ENCODE peak calls at places on chromosomes 6 and 20, in six cellular contexts. K, Q, C, Y, G and B are unnamed samples. For H3K4me1, the result is how much of the 10 kb centered on the place peaks cover.

GRCh38 chr20:20367681-20368413 is at the start of gene INSM1:
- DNase-seq in G (peak), C (no peak), Y (no peak), Q (no peak), K (no peak), B (no peak)

GRCh38 chr6:27879795-27880194 is 32.4 kb downstream of the OR2B2 start:
- DNase-seq in G (no peak), C (no peak), Q (no peak), Y (no peak), K (no peak), B (no peak)

GRCh38 chr20:6575912-6576391 is 191.5 kb upstream of the BMP2 start:
- DNase-seq in C (no peak), K (no peak), Q (no peak), G (no peak), Y (no peak), B (no peak)

GRCh38 chr6:124517339-124517738 is 444.9 kb upstream of the RNF217 start:
- DNase-seq in C (no peak), Y (no peak), G (peak), Q (no peak), K (no peak), B (no peak)

GRCh38 chr6:17473554-17473953 is 80.2 kb downstream of the CAP2 start:
- DNase-seq in K (no peak), C (no peak), Y (no peak), G (no peak), Q (peak), B (no peak)

GRCh38 chr20:1374246-1374645 is 18.6 kb downstream of the FKBP1A start:
- DNase-seq in Y (no peak), G (no peak), Q (peak), C (no peak), K (no peak), B (peak)

GRCh38 chr20:46327557-46327956 is 19.3 kb upstream of the CDH22 start:
- DNase-seq in Y (no peak), Q (no peak), C (no peak), K (no peak), G (no peak), B (no peak)

GRCh38 chr6:150471276-150471675 is 102.5 kb downstream of the IYD start:
- DNase-seq in Y (no peak), K (no peak), G (no peak), Q (no peak), C (no peak), B (peak)

GRCh38 chr6:11354019-11354418 is 121.6 kb upstream of the NEDD9 start:
- DNase-seq in Q (peak), K (peak), C (peak), G (no peak), Y (peak), B (no peak)

GRCh38 chr20:14337400-14338171 is at the start of gene FLRT3:
- DNase-seq in G (peak), C (no peak), K (peak), Y (peak), Q (peak), B (peak)

GRCh38 chr20:17562804-17563305 is 7.0 kb upstream of the DSTN start:
- DNase-seq in G (no peak), K (peak), Q (no peak), C (no peak), Y (peak), B (no peak)

GRCh38 chr6:125639621-125640020 is 109.8 kb upstream of the HEY2 start:
- DNase-seq in G (no peak), K (no peak), C (no peak), Q (no peak), Y (no peak), B (no peak)

GRCh38 chr6:124029535-124029934 is 225.9 kb downstream of the NKAIN2 start:
- DNase-seq in K (no peak), Q (no peak), G (peak), C (no peak), Y (no peak), B (no peak)

GRCh38 chr20:23661002-23661429 is 23.3 kb upstream of the CST3 start:
- DNase-seq in Y (no peak), C (no peak), G (no peak), K (no peak), Q (no peak), B (peak)

GRCh38 chr6:51528556-51528955 is 558.9 kb downstream of the PKHD1 start:
- DNase-seq in Q (no peak), G (no peak), Y (no peak), K (no peak), C (no peak), B (no peak)

GRCh38 chr20:47789081-47789998 is 4.1 kb upstream of the SULF2 start:
- DNase-seq in G (no peak), Y (no peak), Q (no peak), C (no peak), K (no peak), B (no peak)

GRCh38 chr6:125913864-125914351 is 42.7 kb upstream of the HINT3 start:
- DNase-seq in C (no peak), G (no peak), Q (no peak), K (peak), Y (no peak), B (no peak)

GRCh38 chr6:11772109-11772830 is 6.3 kb downstream of the ADTRP start:
- DNase-seq in Y (peak), K (peak), Q (no peak), C (no peak), G (no peak), B (no peak)

GRCh38 chr6:150527100-150527499 is 72.6 kb upstream of the PLEKHG1 start:
- DNase-seq in Y (no peak), Q (no peak), G (no peak), K (peak), C (no peak), B (peak)

GRCh38 chr20:56439784-56440291 is 27.8 kb downstream of the CASS4 start:
- DNase-seq in Q (peak), Y (peak), K (peak), G (no peak), C (no peak), B (no peak)

GRCh38 chr6:83853178-83853967 is at the start of gene RIPPLY2:
- DNase-seq in C (no peak), G (peak), Q (no peak), Y (no peak), K (peak), B (no peak)

GRCh38 chr20:24669701-24670100 is 200.3 kb downstream of the SYNDIG1 start:
- DNase-seq in Y (no peak), G (no peak), K (no peak), C (no peak), Q (no peak), B (no peak)

GRCh38 chr6:132199343-132199742 is 201.9 kb downstream of the MOXD1 start:
- DNase-seq in K (peak), G (no peak), C (no peak), Y (no peak), Q (no peak), B (no peak)

GRCh38 chr6:108606130-108606797 is 45.5 kb downstream of the FOXO3 start:
- DNase-seq in Q (no peak), Y (no peak), K (no peak), G (no peak), C (no peak), B (no peak)

GRCh38 chr6:108612852-108613251 is 52.1 kb downstream of the FOXO3 start:
- DNase-seq in C (no peak), Y (no peak), Q (no peak), K (no peak), G (no peak), B (no peak)

GRCh38 chr6:108608453-108609275 is 47.9 kb downstream of the FOXO3 start:
- DNase-seq in Y (no peak), G (no peak), Q (no peak), C (no peak), K (no peak), B (no peak)

GRCh38 chr6:108610270-108610839 is 49.6 kb downstream of the FOXO3 start:
- DNase-seq in K (no peak), G (no peak), C (no peak), Y (no peak), Q (no peak), B (no peak)

GRCh38 chr6:108609276-108609769 is 48.6 kb downstream of the FOXO3 start:
- DNase-seq in Q (no peak), K (peak), C (no peak), G (peak), Y (no peak), B (no peak)
- H3K4me1 ChIP-seq in Q (half or more), K (under half), C (half or more), G (under half), Y (under half), B (half or more)

DNA sequence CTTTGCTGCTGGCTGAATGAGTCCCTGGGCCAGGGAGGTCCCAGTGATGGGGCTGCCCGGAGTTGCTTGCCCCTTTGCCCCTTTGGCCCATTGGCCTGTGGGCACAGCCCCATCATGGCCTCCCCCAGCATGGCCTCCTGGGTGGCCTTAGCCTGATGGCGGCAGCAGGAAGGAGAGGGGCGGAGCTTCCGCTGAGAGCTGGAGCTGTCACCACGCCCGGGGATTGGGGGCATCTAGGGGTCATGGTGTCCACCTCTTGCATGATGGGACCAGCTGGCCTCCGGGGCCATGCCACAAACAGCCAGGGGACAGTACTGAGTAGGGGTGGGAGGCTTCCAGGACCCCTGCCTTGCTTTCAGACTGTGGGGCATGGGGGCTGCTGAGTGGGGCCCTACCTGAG is 31.5 kb upstream of the GATA5 start:
- DNase-seq in C (no peak), Y (no peak), K (no peak), Q (no peak), G (no peak), B (no peak)
- H3K4me1 ChIP-seq in C (under half), Y (under half), K (under half), Q (under half), G (under half), B (under half)

GRCh38 chr20:49543858-49544437 is 24.0 kb downstream of the PTGIS start:
- DNase-seq in G (no peak), Y (no peak), Q (no peak), K (no peak), C (no peak), B (no peak)

GRCh38 chr20:49543071-49543857 is 24.7 kb downstream of the PTGIS start:
- DNase-seq in K (no peak), C (no peak), Y (no peak), G (no peak), Q (no peak), B (no peak)

GRCh38 chr20:49548371-49548947 is 19.5 kb downstream of the PTGIS start:
- DNase-seq in C (no peak), G (no peak), K (no peak), Q (no peak), Y (no peak), B (no peak)

GRCh38 chr20:49544535-49544934 is 23.4 kb downstream of the PTGIS start:
- DNase-seq in C (no peak), Q (no peak), Y (no peak), G (no peak), K (no peak), B (no peak)

DNA sequence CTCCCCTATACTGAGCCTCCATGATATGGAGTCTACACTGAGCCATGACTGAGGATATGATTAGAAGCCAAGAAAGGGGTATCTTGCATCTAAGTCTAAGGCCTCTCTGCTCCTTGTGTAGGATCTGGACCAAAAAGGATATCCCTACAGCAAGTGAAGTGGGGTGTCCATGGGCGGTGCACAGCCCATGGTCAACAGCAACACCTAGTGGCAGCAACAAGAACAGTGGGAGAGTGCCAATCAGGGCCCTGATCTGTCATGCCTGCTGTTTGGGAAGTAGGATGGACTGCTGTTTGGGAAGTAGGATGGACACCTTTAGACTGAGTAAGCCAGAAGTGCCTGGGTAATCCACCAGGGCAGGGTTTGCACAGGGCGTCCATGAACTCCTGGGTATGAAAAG is 22.4 kb downstream of the PTGIS start:
- DNase-seq in C (no peak), Q (no peak), K (peak), G (peak), Y (no peak), B (no peak)
- H3K4me1 ChIP-seq in C (under half), Q (under half), K (under half), G (under half), Y (under half), B (under half)

DNA sequence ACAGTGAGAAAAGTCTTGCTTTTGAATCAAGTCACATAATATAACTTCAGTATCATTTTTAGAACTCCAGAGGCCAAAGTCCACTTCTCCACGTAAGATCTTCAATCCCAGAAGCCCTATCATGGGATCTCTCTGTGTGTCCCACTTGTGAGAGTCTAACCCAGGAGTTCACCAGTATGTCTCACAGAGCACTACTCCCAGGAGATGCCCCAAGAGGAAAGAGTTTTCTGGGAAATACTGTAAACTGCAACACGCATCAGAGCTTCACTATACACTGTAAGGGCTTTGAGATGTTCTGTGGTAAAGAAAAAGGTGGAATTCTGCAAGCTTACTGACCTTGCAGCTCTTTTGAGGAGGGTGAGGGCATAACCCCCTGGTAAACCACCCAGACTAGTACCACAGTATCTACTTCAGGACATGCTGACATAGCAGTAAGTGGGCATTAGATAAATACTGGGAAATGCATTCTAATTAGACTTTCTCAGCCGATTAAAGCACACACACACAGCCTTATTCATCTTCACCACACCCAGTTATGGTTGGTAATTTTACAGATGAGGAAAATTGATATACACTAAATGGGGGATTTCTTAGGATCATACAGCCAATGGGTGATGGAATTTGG is 12.3 kb downstream of the DCBLD1 start:
- DNase-seq in G (no peak), K (no peak), C (no peak), Y (no peak), Q (peak), B (no peak)
- H3K4me1 ChIP-seq in G (under half), K (half or more), C (under half), Y (under half), Q (under half), B (under half)

GRCh38 chr6:48757661-48758060 is 646.7 kb upstream of the PTCHD4 start:
- DNase-seq in G (no peak), C (no peak), Y (no peak), Q (no peak), K (no peak), B (no peak)

GRCh38 chr6:48754631-48755030 is 643.6 kb upstream of the PTCHD4 start:
- DNase-seq in Y (no peak), K (no peak), Q (no peak), C (no peak), G (no peak), B (no peak)

DNA sequence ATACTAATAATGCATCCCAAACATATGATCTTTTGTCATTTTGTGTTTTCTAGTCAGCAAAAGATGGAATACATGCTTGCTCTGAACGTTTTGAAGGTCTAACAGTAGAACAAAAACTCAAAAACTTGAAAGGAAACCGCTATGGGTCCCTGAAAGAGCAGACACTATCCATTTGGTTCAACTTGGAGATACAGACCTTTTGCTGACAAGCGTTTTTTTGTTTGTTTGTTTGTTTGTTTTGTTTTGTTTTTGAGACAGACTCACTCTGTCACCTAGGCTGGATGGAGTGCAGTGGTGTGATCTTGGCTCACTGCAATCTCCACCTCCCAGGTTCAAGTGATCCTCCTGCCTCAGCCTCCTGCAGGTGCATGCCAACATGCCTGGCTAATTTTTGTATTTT is 644.3 kb upstream of the PTCHD4 start:
- DNase-seq in G (no peak), C (no peak), Y (no peak), K (no peak), Q (no peak), B (no peak)
- H3K4me1 ChIP-seq in G (under half), C (under half), Y (under half), K (under half), Q (under half), B (under half)

DNA sequence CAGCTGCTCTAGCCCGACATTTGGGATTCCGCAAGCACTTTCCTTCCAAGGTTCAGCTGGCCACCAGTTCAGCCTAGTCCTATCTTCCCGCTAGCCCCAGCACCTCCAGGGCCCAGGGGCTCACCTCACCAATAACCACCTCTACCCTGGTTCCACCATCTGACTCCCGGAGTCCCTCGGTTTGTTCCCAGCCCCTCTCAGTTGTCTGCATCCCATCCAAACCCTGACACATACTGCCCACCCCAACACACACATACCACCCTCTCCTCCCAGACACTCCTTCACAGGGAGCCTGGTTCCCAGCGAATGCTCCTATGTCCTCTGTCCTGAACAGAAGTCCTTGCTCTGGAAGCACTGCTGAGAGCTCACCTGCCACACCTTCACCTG is 418 bp downstream of the TNXB start:
- DNase-seq in Q (no peak), G (no peak), C (no peak), Y (no peak), K (no peak), B (no peak)
- H3K4me1 ChIP-seq in Q (half or more), G (under half), C (half or more), Y (under half), K (under half), B (half or more)

GRCh38 chr6:158660331-158660730 is 10.5 kb downstream of the SYTL3 start:
- DNase-seq in Y (no peak), G (peak), K (peak), C (no peak), Q (no peak), B (no peak)
- H3K4me1 ChIP-seq in Y (under half), G (under half), K (under half), C (under half), Q (under half), B (under half)

DNA sequence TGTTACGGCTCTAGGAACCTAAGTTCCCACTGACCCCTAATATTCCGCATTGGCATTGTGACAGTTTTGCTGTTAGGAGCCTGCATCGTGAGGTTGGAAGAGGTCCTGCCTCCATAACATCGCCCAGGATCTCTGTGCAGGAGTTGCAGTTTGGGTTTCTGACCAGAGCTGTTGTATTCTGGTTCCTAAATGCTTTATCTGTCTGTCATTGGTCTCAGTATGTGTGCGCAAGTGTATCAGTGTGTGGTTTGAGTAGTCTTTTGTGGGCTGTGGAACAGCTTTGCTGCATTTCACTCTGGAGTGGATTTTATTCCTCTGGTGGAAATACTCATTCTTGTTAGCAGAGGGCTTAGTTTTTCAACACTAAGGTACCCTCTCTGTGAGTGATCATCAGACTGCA is 95.6 kb downstream of the CDYL start:
- DNase-seq in K (no peak), Y (no peak), Q (no peak), C (no peak), G (no peak), B (peak)
- H3K4me1 ChIP-seq in K (under half), Y (under half), Q (under half), C (under half), G (under half), B (under half)